ENCODE peak calls at places on chromosomes 16 and 17, in six cellular contexts. H is activated CD4-positive, alpha-beta T cell treated with anti-CD3 and anti-CD28 coated beads, Interleukin-2, amount 50 U/mL, for 1 hour; Q is stimulated activated CD8-positive, alpha-beta memory T cell treated with anti-CD3 and anti-CD28 coated beads, Interleukin-12 subunit alpha, Interleukin-12 subunit beta, amount 100 ng/mL, for 4 hours; F is memory B cell; L is LHCN-M2; C is globus pallidus. K is an unnamed sample.
A peak's percentile ranks its signal among the peaks of the same experiment; 100 is the strongest.

GRCh38 chr16:4327782-4328579 is 12.1 kb downstream of the GLIS2 start:
- DNase-seq in H (peak; percentile 63), L (no peak), C (peak; percentile 75), F (peak; percentile 46), Q (no peak), K (peak; percentile 77)

GRCh38 chr17:79843475-79843916 is 4.3 kb upstream of the CBX4 start:
- DNase-seq in F (no peak), H (no peak), L (no peak), Q (no peak), C (no peak), K (no peak)

GRCh38 chr16:30934827-30935557 is 11.6 kb downstream of the FBXL19 start:
- DNase-seq in H (no peak), L (peak; percentile 55), F (no peak), C (no peak), Q (no peak), K (no peak)

GRCh38 chr16:69393898-69394849 is 8.4 kb upstream of the TERF2 start:
- DNase-seq in Q (no peak), L (no peak), H (no peak), F (no peak), C (no peak), K (no peak)

GRCh38 chr16:81531415-81531814 is 86.8 kb downstream of the CMIP start:
- DNase-seq in H (no peak), F (no peak), C (no peak), L (no peak), Q (no peak), K (no peak)

GRCh38 chr17:71361691-71362450 is 758.9 kb upstream of the SOX9 start:
- DNase-seq in H (no peak), L (peak; percentile 14), F (no peak), Q (no peak), C (no peak), K (no peak)

GRCh38 chr16:4212934-4213296 is 29.0 kb downstream of the SRL start:
- DNase-seq in C (no peak), F (no peak), L (peak; percentile 57), H (no peak), Q (no peak), K (no peak)

GRCh38 chr17:15263206-15263579 is 1.9 kb downstream of the PMP22 start:
- DNase-seq in H (no peak), L (peak; percentile 72), Q (no peak), C (peak; percentile 85), F (no peak), K (no peak)

K was measured in GM12892.